ENCODE peak calls at places on chromosomes 13 and 19, in eight cellular contexts. F, M, O, X, K, H, Q and P are unnamed samples.

GRCh38 chr19:18674616-18675015 is 8.9 kb upstream of the CRTC1 start:
- DNase-seq in F (no peak), O (no peak), Q (no peak), M (no peak), H (no peak), X (no peak), K (peak), P (no peak)

GRCh38 chr13:59425211-59425721 is 738.5 kb downstream of the DIAPH3 start:
- DNase-seq in K (peak), O (no peak), H (no peak), M (no peak), Q (no peak), F (no peak), X (no peak), P (no peak)

GRCh38 chr19:33400856-33401682 is 27.6 kb downstream of the CEBPG start:
- DNase-seq in K (no peak), M (no peak), H (no peak), O (no peak), F (no peak), X (no peak), Q (no peak), P (no peak)

GRCh38 chr19:30064021-30064699 is 122.1 kb downstream of the URI1 start:
- DNase-seq in K (no peak), H (no peak), Q (no peak), X (no peak), O (no peak), F (no peak), M (no peak), P (no peak)

GRCh38 chr19:3459322-3459881 is 20.9 kb downstream of the SMIM24 start:
- DNase-seq in F (peak), Q (no peak), K (peak), H (peak), X (peak), M (peak), O (no peak), P (peak)

GRCh38 chr13:41597348-41598041 is 140.1 kb downstream of the RGCC start:
- DNase-seq in K (peak), O (no peak), H (no peak), X (no peak), F (no peak), M (no peak), Q (peak), P (no peak)

GRCh38 chr13:75123428-75123827 is 358.5 kb downstream of the TBC1D4 start:
- DNase-seq in K (no peak), X (no peak), F (peak), H (no peak), O (no peak), M (no peak), Q (no peak), P (no peak)

GRCh38 chr19:16764793-16765433 is 45.3 kb downstream of the NWD1 start:
- DNase-seq in Q (peak), H (no peak), M (no peak), O (no peak), X (peak), F (no peak), K (no peak), P (no peak)

GRCh38 chr19:18794692-18795091 is 3.6 kb upstream of the COMP start:
- DNase-seq in H (no peak), X (no peak), K (no peak), M (no peak), F (no peak), O (no peak), Q (no peak), P (no peak)

GRCh38 chr19:33470040-33470330 is 51.6 kb downstream of the PEPD start:
- DNase-seq in F (no peak), X (no peak), Q (no peak), M (no peak), O (no peak), H (no peak), K (no peak), P (no peak)

GRCh38 chr19:44192127-44192526 is 20.2 kb upstream of the ZNF227 start:
- DNase-seq in F (no peak), K (no peak), X (no peak), Q (no peak), M (no peak), O (no peak), H (no peak), P (no peak)

GRCh38 chr13:60583911-60584753 is 187.1 kb downstream of the TDRD3 start:
- DNase-seq in K (peak), Q (peak), F (no peak), O (no peak), M (peak), H (peak), X (no peak), P (no peak)

GRCh38 chr19:2542341-2543069 is 66.6 kb downstream of the GADD45B start:
- DNase-seq in K (peak), O (no peak), Q (no peak), M (no peak), X (no peak), H (peak), F (peak), P (no peak)

GRCh38 chr13:97395437-97396136 is 38.4 kb upstream of the RAP2A start:
- DNase-seq in K (peak), F (no peak), O (no peak), H (no peak), M (no peak), Q (peak), X (peak), P (no peak)

GRCh38 chr13:90630716-90631115 is 716.8 kb upstream of the MIR17HG start:
- DNase-seq in O (no peak), X (no peak), Q (no peak), K (no peak), M (no peak), H (no peak), F (no peak), P (no peak)
- TF ChIP-seq CTCF in O (no peak), X (no peak), Q (no peak), K (no peak), M (no peak), H (no peak), F (no peak), P (no peak)

GRCh38 chr19:53091413-53091812 is 11.8 kb downstream of the ZNF160 start:
- DNase-seq in X (no peak), O (no peak), Q (no peak), F (peak), H (peak), M (no peak), K (no peak), P (no peak)

GRCh38 chr19:53091855-53092254 is 11.4 kb downstream of the ZNF160 start:
- DNase-seq in M (no peak), X (no peak), O (no peak), F (no peak), K (no peak), Q (no peak), H (no peak), P (no peak)

GRCh38 chr19:53092723-53093122 is 10.5 kb downstream of the ZNF160 start:
- DNase-seq in O (no peak), X (no peak), M (no peak), H (no peak), K (no peak), F (no peak), Q (no peak), P (no peak)

DNA sequence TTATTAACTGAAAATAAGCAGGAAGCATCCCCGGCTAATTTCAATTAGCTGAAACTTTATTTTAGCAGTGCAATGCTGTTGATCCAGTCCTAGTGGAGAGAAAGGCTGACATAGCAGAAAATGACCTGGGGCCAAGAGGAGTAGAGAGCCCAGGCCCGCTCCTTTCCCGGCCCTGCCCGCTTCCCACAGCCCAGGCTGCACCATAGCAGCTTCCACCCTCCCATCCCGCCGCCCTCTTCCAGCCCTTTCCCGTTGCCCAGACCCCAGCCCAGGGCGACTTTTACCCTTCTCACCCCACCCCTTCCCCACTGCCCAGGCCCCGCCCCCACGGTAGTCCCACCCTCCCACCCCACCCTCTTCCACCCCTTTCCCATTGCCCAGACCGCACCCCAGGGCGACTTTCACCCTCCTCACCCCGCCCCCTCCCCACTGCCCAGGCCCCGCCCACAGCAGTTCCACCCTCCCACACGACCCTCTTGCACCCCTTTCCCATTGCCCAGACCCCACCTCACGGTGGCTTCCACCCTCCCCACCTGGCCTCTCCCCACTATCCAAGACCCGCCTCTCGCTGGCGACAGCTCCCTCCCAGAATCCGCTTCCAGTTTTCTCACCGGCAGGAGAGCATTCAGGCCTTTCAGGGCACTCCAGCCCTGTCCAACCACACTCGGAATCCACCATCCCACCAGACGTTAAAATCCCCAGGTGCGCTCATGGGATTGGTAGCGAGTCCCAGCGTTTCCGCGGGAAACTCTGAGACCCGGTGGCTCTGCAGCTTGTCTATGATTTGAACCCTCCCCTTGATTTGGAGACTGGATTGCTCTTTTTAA is 8.3 kb downstream of the ZNF160 start:
- DNase-seq in M (no peak), O (peak), H (peak), X (no peak), K (no peak), F (peak), Q (no peak), P (no peak)
- TF ChIP-seq CTCF in M (no peak), O (no peak), H (no peak), X (no peak), K (no peak), F (no peak), Q (no peak), P (no peak)

DNA sequence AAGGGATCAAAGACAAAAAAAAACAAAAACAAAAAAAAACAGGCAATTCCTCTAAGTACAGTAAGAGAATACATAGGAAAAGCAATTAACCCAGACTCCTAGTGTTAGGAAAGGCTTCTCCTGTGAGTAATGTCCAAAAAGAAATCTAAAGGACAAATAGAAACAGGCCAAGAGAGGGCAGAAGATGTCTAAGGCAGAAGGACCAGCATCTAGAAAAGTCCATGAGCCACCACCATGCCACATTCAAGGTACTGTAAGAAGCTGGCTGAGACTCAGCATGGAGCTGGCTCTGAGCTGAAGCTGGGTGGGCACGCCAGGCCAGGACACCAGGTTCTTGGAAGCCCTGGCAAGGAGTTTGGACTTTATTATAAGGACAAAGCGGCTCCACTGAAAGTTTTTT is 118.1 kb upstream of the FRY start:
- DNase-seq in Q (no peak), F (no peak), M (no peak), X (no peak), H (no peak), O (no peak), K (no peak), P (no peak)
- TF ChIP-seq CTCF in Q (no peak), F (no peak), M (no peak), X (no peak), H (no peak), O (no peak), K (no peak), P (no peak)

DNA sequence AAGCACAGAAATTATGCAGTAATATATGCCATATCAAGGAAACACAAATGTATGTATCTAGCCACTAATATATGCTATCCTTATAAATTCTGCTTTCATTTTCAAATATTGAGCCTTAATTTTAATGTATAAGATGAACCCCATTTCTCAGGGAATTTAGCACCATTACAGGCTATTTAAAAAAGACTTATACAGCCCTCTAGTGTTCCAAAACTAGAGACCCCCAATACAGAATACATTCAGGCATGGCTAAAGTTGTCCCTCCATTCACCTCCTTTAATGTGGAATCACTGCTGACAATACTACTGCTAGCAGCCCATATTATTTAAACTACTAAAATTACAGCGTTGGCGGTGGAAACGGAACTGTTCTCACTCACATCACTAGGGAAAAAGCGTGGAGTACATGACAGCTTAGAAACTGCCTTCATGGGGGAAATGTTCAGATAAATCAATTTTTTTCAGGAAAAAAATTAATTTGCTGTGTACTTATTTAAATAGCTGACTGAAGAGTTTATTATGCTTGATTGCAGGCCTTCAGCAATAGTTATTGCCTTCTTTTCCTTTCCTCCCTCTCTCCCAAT is 541.0 kb downstream of the PCDH9 start:
- DNase-seq in F (peak), H (peak), M (no peak), K (peak), Q (peak), O (no peak), X (no peak), P (no peak)
- TF ChIP-seq CTCF in F (peak), H (peak), M (no peak), K (peak), Q (no peak), O (no peak), X (no peak), P (no peak)

GRCh38 chr13:21501709-21502108 is 42.6 kb upstream of the ZDHHC20 start:
- DNase-seq in O (no peak), Q (no peak), K (no peak), X (no peak), H (peak), M (no peak), F (no peak), P (no peak)
- TF ChIP-seq CTCF in O (no peak), Q (peak), K (no peak), X (no peak), H (peak), M (no peak), F (no peak), P (no peak)